ENCODE peak calls at places on chromosome 4, in six cellular contexts. One of them, this sample, is unnamed.

GRCh38 chr4:76074468-76074867 is at the start of gene ART3:
- DNase-seq in OCI-LY7: no peak
- DNase-seq in cardiac muscle cell: peak
- DNase-seq in germinal center: no peak
- DNase-seq in ACHN: no peak
- DNase-seq in activated T-cell treated with anti-CD3 and anti-CD28 coated beads, Interleukin-2, amount 50 U/mL, for 4 hours: no peak
- DNase-seq in this sample: no peak

GRCh38 chr4:89737888-89738287 is 99.1 kb downstream of the SNCA start:
- DNase-seq in ACHN: no peak
- DNase-seq in activated T-cell treated with anti-CD3 and anti-CD28 coated beads, Interleukin-2, amount 50 U/mL, for 4 hours: no peak
- DNase-seq in germinal center: no peak
- DNase-seq in cardiac muscle cell: no peak
- DNase-seq in OCI-LY7: no peak
- DNase-seq in this sample: no peak

GRCh38 chr4:88630756-88631155 is 38.5 kb downstream of the HERC3 start:
- DNase-seq in OCI-LY7: no peak
- DNase-seq in ACHN: peak
- DNase-seq in activated T-cell treated with anti-CD3 and anti-CD28 coated beads, Interleukin-2, amount 50 U/mL, for 4 hours: no peak
- DNase-seq in germinal center: no peak
- DNase-seq in cardiac muscle cell: no peak
- DNase-seq in this sample: no peak

GRCh38 chr4:3802571-3803474 is 36.6 kb downstream of the ADRA2C start:
- DNase-seq in ACHN: no peak
- DNase-seq in activated T-cell treated with anti-CD3 and anti-CD28 coated beads, Interleukin-2, amount 50 U/mL, for 4 hours: no peak
- DNase-seq in cardiac muscle cell: no peak
- DNase-seq in OCI-LY7: no peak
- DNase-seq in germinal center: no peak
- DNase-seq in this sample: peak

GRCh38 chr4:42331914-42332368 is 65.3 kb upstream of the SHISA3 start:
- DNase-seq in ACHN: peak
- DNase-seq in OCI-LY7: no peak
- DNase-seq in activated T-cell treated with anti-CD3 and anti-CD28 coated beads, Interleukin-2, amount 50 U/mL, for 4 hours: no peak
- DNase-seq in cardiac muscle cell: no peak
- DNase-seq in germinal center: no peak
- DNase-seq in this sample: no peak

GRCh38 chr4:177573487-177573886 is 131.2 kb upstream of the AGA start:
- DNase-seq in cardiac muscle cell: no peak
- DNase-seq in activated T-cell treated with anti-CD3 and anti-CD28 coated beads, Interleukin-2, amount 50 U/mL, for 4 hours: no peak
- DNase-seq in OCI-LY7: no peak
- DNase-seq in ACHN: peak
- DNase-seq in germinal center: no peak
- DNase-seq in this sample: no peak

GRCh38 chr4:73853246-73853704 is at the start of gene PF4V1:
- DNase-seq in OCI-LY7: no peak
- DNase-seq in germinal center: no peak
- DNase-seq in cardiac muscle cell: peak
- DNase-seq in ACHN: no peak
- DNase-seq in activated T-cell treated with anti-CD3 and anti-CD28 coated beads, Interleukin-2, amount 50 U/mL, for 4 hours: no peak
- DNase-seq in this sample: peak

GRCh38 chr4:48311896-48312295 is 29.4 kb upstream of the SLAIN2 start:
- DNase-seq in activated T-cell treated with anti-CD3 and anti-CD28 coated beads, Interleukin-2, amount 50 U/mL, for 4 hours: no peak
- DNase-seq in germinal center: no peak
- DNase-seq in cardiac muscle cell: no peak
- DNase-seq in ACHN: no peak
- DNase-seq in OCI-LY7: no peak
- DNase-seq in this sample: no peak

GRCh38 chr4:53150631-53151488 is 215.0 kb downstream of the SCFD2 start:
- DNase-seq in activated T-cell treated with anti-CD3 and anti-CD28 coated beads, Interleukin-2, amount 50 U/mL, for 4 hours: no peak
- DNase-seq in germinal center: no peak
- DNase-seq in ACHN: no peak
- DNase-seq in OCI-LY7: no peak
- DNase-seq in cardiac muscle cell: no peak
- DNase-seq in this sample: no peak

GRCh38 chr4:186707574-186707973 is 16.1 kb downstream of the FAT1 start:
- DNase-seq in germinal center: no peak
- DNase-seq in ACHN: no peak
- DNase-seq in OCI-LY7: no peak
- DNase-seq in cardiac muscle cell: no peak
- DNase-seq in activated T-cell treated with anti-CD3 and anti-CD28 coated beads, Interleukin-2, amount 50 U/mL, for 4 hours: no peak
- DNase-seq in this sample: no peak

GRCh38 chr4:38390962-38391361 is 273.0 kb upstream of the KLF3 start:
- DNase-seq in ACHN: no peak
- DNase-seq in OCI-LY7: no peak
- DNase-seq in activated T-cell treated with anti-CD3 and anti-CD28 coated beads, Interleukin-2, amount 50 U/mL, for 4 hours: no peak
- DNase-seq in cardiac muscle cell: no peak
- DNase-seq in germinal center: no peak
- DNase-seq in this sample: no peak

GRCh38 chr4:113673450-113673849 is 88.1 kb downstream of the CAMK2D start:
- DNase-seq in cardiac muscle cell: no peak
- DNase-seq in activated T-cell treated with anti-CD3 and anti-CD28 coated beads, Interleukin-2, amount 50 U/mL, for 4 hours: peak
- DNase-seq in ACHN: peak
- DNase-seq in germinal center: no peak
- DNase-seq in OCI-LY7: peak
- DNase-seq in this sample: peak

GRCh38 chr4:53119685-53120084 is 246.2 kb downstream of the SCFD2 start:
- DNase-seq in ACHN: peak
- DNase-seq in cardiac muscle cell: peak
- DNase-seq in activated T-cell treated with anti-CD3 and anti-CD28 coated beads, Interleukin-2, amount 50 U/mL, for 4 hours: no peak
- DNase-seq in germinal center: no peak
- DNase-seq in OCI-LY7: no peak
- DNase-seq in this sample: peak

GRCh38 chr4:39730067-39730466 is 32.1 kb downstream of the UBE2K start:
- DNase-seq in cardiac muscle cell: peak
- DNase-seq in activated T-cell treated with anti-CD3 and anti-CD28 coated beads, Interleukin-2, amount 50 U/mL, for 4 hours: no peak
- DNase-seq in germinal center: no peak
- DNase-seq in OCI-LY7: no peak
- DNase-seq in ACHN: peak
- DNase-seq in this sample: no peak

GRCh38 chr4:41957634-41958033 is 22.4 kb downstream of the TMEM33 start:
- DNase-seq in ACHN: peak
- DNase-seq in activated T-cell treated with anti-CD3 and anti-CD28 coated beads, Interleukin-2, amount 50 U/mL, for 4 hours: no peak
- DNase-seq in cardiac muscle cell: peak
- DNase-seq in germinal center: peak
- DNase-seq in OCI-LY7: peak
- DNase-seq in this sample: no peak

GRCh38 chr4:137967480-137968190 is 274.5 kb downstream of the SLC7A11 start:
- DNase-seq in ACHN: no peak
- DNase-seq in activated T-cell treated with anti-CD3 and anti-CD28 coated beads, Interleukin-2, amount 50 U/mL, for 4 hours: no peak
- DNase-seq in germinal center: no peak
- DNase-seq in cardiac muscle cell: no peak
- DNase-seq in OCI-LY7: no peak
- DNase-seq in this sample: no peak

GRCh38 chr4:139660518-139661149 is 5.0 kb upstream of the MGST2 start:
- DNase-seq in activated T-cell treated with anti-CD3 and anti-CD28 coated beads, Interleukin-2, amount 50 U/mL, for 4 hours: no peak
- DNase-seq in ACHN: no peak
- DNase-seq in OCI-LY7: no peak
- DNase-seq in germinal center: no peak
- DNase-seq in cardiac muscle cell: no peak
- DNase-seq in this sample: no peak

This sample was measured in ELF-1.